ENCODE peak calls at places on chromosome 7, in four cellular contexts. B, W, X and L are unnamed samples.

GRCh38 chr7:105880571-105881330 is 4.4 kb upstream of the ATXN7L1 start:
- DNase-seq in B (no peak), W (no peak), X (no peak), L (no peak)

GRCh38 chr7:26449175-26450165 is 157.8 kb downstream of the SNX10 start:
- DNase-seq in B (no peak), W (no peak), X (peak; percentile 15), L (no peak)

GRCh38 chr7:83060218-83060617 is 102.5 kb downstream of the PCLO start:
- DNase-seq in B (no peak), W (no peak), X (no peak), L (peak; percentile 14)

GRCh38 chr7:47536705-47537611 is 45.0 kb downstream of the TNS3 start:
- DNase-seq in B (no peak), W (peak; percentile 88), X (peak; percentile 76), L (peak; percentile 67)

GRCh38 chr7:98090116-98090515 is 16.5 kb upstream of the LMTK2 start:
- DNase-seq in B (no peak), W (no peak), X (no peak), L (no peak)

GRCh38 chr7:74027683-74028320 is at the start of gene ELN:
- DNase-seq in B (no peak), W (peak; percentile 90), X (peak; percentile 43), L (peak; percentile 87)

GRCh38 chr7:1852781-1853618 is 182.9 kb downstream of the ELFN1 start:
- DNase-seq in B (no peak), W (peak; percentile 77), X (no peak), L (no peak)

GRCh38 chr7:106243893-106244292 is 40.9 kb downstream of the NAMPT start:
- DNase-seq in B (no peak), W (no peak), X (no peak), L (no peak)

GRCh38 chr7:84510501-84510900 is 315.9 kb upstream of the SEMA3A start:
- DNase-seq in B (no peak), W (no peak), X (peak; percentile 78), L (no peak)

GRCh38 chr7:80724249-80724871 is 85.9 kb downstream of the CD36 start:
- DNase-seq in B (no peak), W (no peak), X (peak; percentile 89), L (no peak)
- H3K27ac ChIP-seq in B (no peak overlapping the region), W (no peak overlapping the region), X (peak overlapping the region; percentile 38), L (no peak overlapping the region)

DNA sequence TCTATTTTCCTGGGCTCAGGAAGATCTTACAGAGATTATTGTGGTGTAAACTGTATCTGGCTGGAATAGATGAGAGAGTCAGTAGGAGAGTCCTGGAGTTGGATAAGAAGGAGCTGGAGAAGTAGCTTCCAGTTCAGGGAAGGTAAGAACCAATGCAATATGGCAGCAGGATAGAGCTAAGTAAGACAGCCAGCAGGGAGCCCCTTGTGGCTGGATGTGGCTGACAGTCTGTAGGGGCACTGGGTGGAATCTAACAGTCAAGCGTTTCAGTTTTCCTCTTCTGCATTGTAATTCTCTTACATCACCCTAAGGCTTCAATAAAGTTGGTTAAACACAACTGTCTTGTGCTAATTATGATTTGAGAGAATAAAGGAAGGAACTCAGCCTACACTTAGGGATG is 105.8 kb upstream of the EEPD1 start:
- DNase-seq in B (no peak), W (no peak), X (no peak), L (no peak)
- H3K27ac ChIP-seq in B (no peak overlapping the region), W (peak overlapping the region; percentile 37), X (no peak overlapping the region), L (no peak overlapping the region)

DNA sequence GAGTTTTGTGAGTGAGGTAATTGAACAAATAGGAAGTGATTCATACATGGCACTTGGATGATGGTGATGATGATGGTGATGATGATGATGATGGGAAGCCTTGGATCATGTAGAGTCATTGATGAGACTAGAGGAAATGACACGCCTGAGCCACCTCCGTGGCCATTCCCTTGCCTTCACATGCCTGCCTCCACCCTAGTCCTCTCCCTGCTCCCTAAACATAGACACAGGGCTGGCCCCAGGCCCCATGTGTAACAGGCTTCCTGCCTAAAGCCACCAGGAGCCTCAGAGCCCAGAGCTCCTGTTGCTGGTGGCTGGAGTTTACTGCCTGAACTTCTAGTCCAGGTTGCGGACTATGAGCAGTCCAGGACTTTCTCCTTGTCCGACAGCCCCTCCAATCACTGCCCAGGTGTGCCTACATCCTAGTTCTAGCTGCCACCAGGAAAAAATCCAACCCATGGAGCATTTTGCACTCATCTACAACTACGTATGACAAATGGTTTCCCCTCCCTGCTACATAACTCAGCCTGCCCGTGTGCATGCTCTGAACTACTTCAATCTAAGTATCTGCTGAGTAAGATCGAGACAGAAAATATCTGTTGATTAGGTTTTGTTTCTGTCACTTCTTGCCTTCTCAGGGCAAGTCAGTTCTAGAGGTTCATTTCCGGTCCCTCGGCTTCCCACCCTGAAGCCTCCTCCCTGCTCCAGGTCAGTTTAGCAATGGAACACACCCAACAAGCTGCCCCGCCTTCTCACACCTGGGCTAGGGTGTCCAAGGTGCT is 35.5 kb upstream of the KDM7A start:
- DNase-seq in B (no peak), W (no peak), X (peak; percentile 32), L (no peak)
- H3K27ac ChIP-seq in B (no peak overlapping the region), W (no peak overlapping the region), X (no peak overlapping the region), L (no peak overlapping the region)

DNA sequence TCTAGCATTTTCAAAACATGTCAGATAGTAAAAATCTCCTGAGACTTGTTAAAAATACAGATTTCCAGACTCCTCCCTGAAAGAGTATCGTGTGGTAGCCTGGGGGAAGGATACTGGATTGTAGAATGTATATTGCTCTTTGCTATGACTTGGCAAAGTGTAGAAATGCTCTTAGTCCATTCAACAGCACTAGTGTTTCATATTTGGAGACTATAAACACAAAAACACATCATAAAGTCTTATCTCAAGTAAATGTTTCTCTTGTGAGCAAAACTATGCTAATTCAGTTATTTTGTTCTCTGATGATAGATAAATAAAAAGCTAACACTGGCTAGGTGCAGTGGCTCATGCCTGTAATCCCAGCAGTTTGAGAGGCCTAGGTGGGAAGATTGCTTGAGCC is 137.5 kb upstream of the PRPS1L1 start:
- DNase-seq in B (no peak), W (no peak), X (no peak), L (no peak)
- H3K27ac ChIP-seq in B (no peak overlapping the region), W (no peak overlapping the region), X (no peak overlapping the region), L (no peak overlapping the region)

DNA sequence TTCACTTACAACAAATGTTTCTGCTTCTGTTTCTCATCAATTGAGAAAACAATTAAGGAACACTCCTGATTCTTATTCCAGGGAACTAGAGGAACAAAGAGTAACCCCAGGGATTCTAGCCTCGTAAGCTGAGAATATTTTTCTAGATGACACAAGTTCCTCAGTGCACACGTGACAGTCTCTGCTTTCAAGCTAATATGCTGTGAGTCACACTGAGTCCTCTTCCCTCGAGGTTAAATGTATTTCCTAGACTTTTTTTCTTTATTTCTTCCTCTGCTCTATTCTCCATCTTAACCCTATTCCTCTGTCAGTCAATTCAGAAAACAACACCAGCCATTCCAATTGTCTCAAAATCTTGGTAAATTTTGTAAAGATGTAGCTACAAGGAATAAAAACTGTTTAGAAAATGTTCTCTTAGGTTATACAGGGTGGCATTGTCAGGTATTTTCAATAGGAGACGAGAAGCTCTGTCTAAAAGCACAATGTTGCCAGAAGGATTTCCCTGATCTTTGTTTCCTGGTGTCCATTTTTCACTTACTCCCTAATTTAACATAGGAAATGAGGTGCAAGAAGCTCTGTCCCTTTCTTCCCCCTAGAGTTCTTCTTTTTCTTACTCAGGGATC is 5.8 kb upstream of the C1GALT1 start:
- DNase-seq in B (no peak), W (no peak), X (peak; percentile 91), L (no peak)
- H3K27ac ChIP-seq in B (no peak overlapping the region), W (no peak overlapping the region), X (no peak overlapping the region), L (no peak overlapping the region)

DNA sequence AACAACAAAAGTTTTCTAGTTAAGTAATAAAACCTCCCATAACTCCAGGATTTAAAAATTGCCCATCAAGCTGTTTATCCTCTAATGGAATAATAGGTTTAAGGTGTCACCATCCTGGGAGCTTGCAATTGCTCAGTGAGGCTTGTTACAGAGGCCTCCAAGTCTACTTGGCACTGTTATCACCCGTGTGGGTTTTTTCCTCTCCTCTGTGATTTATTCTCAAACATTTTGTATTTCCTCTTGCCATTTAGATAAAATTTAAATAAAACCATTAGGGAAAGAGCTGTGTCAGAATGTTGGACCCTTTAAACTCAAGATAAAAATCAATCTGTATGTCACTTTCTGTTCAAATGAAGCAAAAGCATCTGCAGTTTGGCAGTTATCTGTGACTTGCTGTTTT is 202.6 kb downstream of the GALNT17 start:
- DNase-seq in B (no peak), W (no peak), X (no peak), L (no peak)
- H3K27ac ChIP-seq in B (no peak overlapping the region), W (no peak overlapping the region), X (no peak overlapping the region), L (no peak overlapping the region)

DNA sequence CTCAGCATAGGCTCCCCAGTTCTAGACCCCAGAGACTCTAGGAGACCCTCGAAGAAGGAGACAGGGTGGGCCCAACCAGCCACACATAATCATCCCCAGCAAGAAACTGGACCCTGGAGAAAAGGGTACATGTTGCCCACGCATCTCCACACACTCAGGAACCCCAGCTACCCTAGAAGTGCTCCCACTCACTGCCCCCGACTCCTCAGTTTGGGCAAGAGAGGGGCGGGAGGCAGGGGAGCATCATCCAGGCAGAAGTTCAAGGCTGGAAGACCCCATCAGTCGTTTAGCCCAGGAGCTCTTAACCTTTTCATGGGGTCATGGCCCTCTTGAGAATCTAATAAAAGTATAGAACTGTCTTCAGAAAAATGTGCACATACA is 1.8 kb upstream of the ZNF467 start:
- DNase-seq in B (no peak), W (no peak), X (no peak), L (no peak)
- H3K27ac ChIP-seq in B (no peak overlapping the region), W (peak overlapping the region; percentile 97), X (no peak overlapping the region), L (no peak overlapping the region)

GRCh38 chr7:43612599-43613589 is 30.0 kb downstream of the STK17A start:
- DNase-seq in B (no peak), W (no peak), X (peak; percentile 61), L (no peak)
- H3K27ac ChIP-seq in B (no peak overlapping the region), W (no peak overlapping the region), X (no peak overlapping the region), L (no peak overlapping the region)